ENCODE peak calls at places on chromosomes 6 and 20, in five cellular contexts. F is CD8-positive, alpha-beta T cell; Q is left kidney; Y is mesendoderm; D is prostate gland. L is an unnamed sample.

GRCh38 chr6:26125015-26125690 is 37.9 kb downstream of the HFE start:
- DNase-seq in F (no peak), Q (peak), Y (no peak), D (no peak), L (no peak)

GRCh38 chr6:88680654-88681053 is 282.8 kb downstream of the RNGTT start:
- DNase-seq in F (no peak), Q (no peak), Y (no peak), D (no peak), L (no peak)

GRCh38 chr6:153210083-153210482 is 79.0 kb upstream of the RGS17 start:
- DNase-seq in F (no peak), Q (no peak), Y (no peak), D (no peak), L (peak)

GRCh38 chr20:20003088-20003954 is 13.8 kb upstream of the NAA20 start:
- DNase-seq in F (no peak), Q (peak), Y (no peak), D (peak), L (peak)

GRCh38 chr20:8234580-8234979 is 102.5 kb downstream of the PLCB1 start:
- DNase-seq in F (no peak), Q (no peak), Y (no peak), D (no peak), L (no peak)

GRCh38 chr20:50834599-50835005 is 39.7 kb downstream of the BCAS4 start:
- DNase-seq in F (no peak), Q (no peak), Y (no peak), D (no peak), L (no peak)

GRCh38 chr6:53496797-53497196 is 48.1 kb downstream of the GCLC start:
- DNase-seq in F (no peak), Q (no peak), Y (peak), D (no peak), L (no peak)

GRCh38 chr6:36633915-36634314 is 39.8 kb downstream of the SRSF3 start:
- DNase-seq in F (no peak), Q (peak), Y (no peak), D (peak), L (no peak)

GRCh38 chr6:131250121-131250520 is 114.9 kb downstream of the AKAP7 start:
- DNase-seq in F (no peak), Q (peak), Y (peak), D (peak), L (peak)

GRCh38 chr6:29748391-29749352 is 25.4 kb downstream of the HLA-F start:
- DNase-seq in F (peak), Q (peak), Y (peak), D (peak), L (peak)

GRCh38 chr6:137122612-137123011 is 50.8 kb downstream of the IL22RA2 start:
- DNase-seq in F (no peak), Q (no peak), Y (no peak), D (no peak), L (peak)